ENCODE peak calls at places on chromosomes 13 and 19, in seven cellular contexts. One of them, this sample, is unnamed.

GRCh38 chr13:78595458-78595818 is 7.9 kb downstream of the POU4F1 start:
- DNase-seq in K562: no peak
- DNase-seq in H1: no peak
- DNase-seq in HCT116: no peak
- DNase-seq in GM12878: no peak
- DNase-seq in SK-N-SH: no peak
- DNase-seq in HepG2: no peak
- DNase-seq in this sample: no peak

GRCh38 chr19:33430674-33431277 is 57.3 kb downstream of the CEBPG start:
- DNase-seq in K562: peak; percentile 77
- DNase-seq in H1: peak; percentile 39
- DNase-seq in HCT116: peak; percentile 22
- DNase-seq in GM12878: no peak
- DNase-seq in SK-N-SH: peak; percentile 83
- DNase-seq in HepG2: peak; percentile 25
- DNase-seq in this sample: peak; percentile 71

GRCh38 chr13:79782541-79783216 is 301.7 kb downstream of the NDFIP2 start:
- DNase-seq in K562: no peak
- DNase-seq in H1: peak; percentile 51
- DNase-seq in HCT116: no peak
- DNase-seq in GM12878: no peak
- DNase-seq in SK-N-SH: peak; percentile 35
- DNase-seq in HepG2: peak; percentile 14
- DNase-seq in this sample: no peak

GRCh38 chr13:24888291-24888931 is 124.4 kb downstream of the RNF17 start:
- DNase-seq in K562: no peak
- DNase-seq in H1: no peak
- DNase-seq in HCT116: no peak
- DNase-seq in GM12878: peak; percentile 45
- DNase-seq in SK-N-SH: no peak
- DNase-seq in HepG2: no peak
- DNase-seq in this sample: no peak

GRCh38 chr13:23140492-23140891 is 40.3 kb upstream of the SGCG start:
- DNase-seq in K562: no peak
- DNase-seq in H1: no peak
- DNase-seq in HCT116: no peak
- DNase-seq in GM12878: no peak
- DNase-seq in SK-N-SH: no peak
- DNase-seq in HepG2: no peak
- DNase-seq in this sample: no peak

GRCh38 chr13:39132286-39132685 is 94.0 kb downstream of the NHLRC3 start:
- DNase-seq in K562: no peak
- DNase-seq in H1: no peak
- DNase-seq in HCT116: no peak
- DNase-seq in GM12878: no peak
- DNase-seq in SK-N-SH: no peak
- DNase-seq in HepG2: no peak
- DNase-seq in this sample: no peak

GRCh38 chr13:39565036-39565949 is 37.7 kb downstream of the LHFPL6 start:
- DNase-seq in K562: no peak
- DNase-seq in H1: peak; percentile 31
- DNase-seq in HCT116: peak; percentile 3
- DNase-seq in GM12878: no peak
- DNase-seq in SK-N-SH: no peak
- DNase-seq in HepG2: peak; percentile 1
- DNase-seq in this sample: no peak

GRCh38 chr19:53192771-53193533 is at the start of gene ZNF665:
- DNase-seq in K562: peak; percentile 92
- DNase-seq in H1: no peak
- DNase-seq in HCT116: no peak
- DNase-seq in GM12878: no peak
- DNase-seq in SK-N-SH: peak; percentile 92
- DNase-seq in HepG2: no peak
- DNase-seq in this sample: peak; percentile 26

GRCh38 chr19:29420482-29421185 is 105.2 kb upstream of the VSTM2B start:
- DNase-seq in K562: no peak
- DNase-seq in H1: no peak
- DNase-seq in HCT116: no peak
- DNase-seq in GM12878: no peak
- DNase-seq in SK-N-SH: no peak
- DNase-seq in HepG2: no peak
- DNase-seq in this sample: no peak

GRCh38 chr19:6098574-6098973 is 11.7 kb downstream of the RFX2 start:
- DNase-seq in K562: no peak
- DNase-seq in H1: no peak
- DNase-seq in HCT116: no peak
- DNase-seq in GM12878: no peak
- DNase-seq in SK-N-SH: no peak
- DNase-seq in HepG2: no peak
- DNase-seq in this sample: no peak

GRCh38 chr19:40758491-40758890 is 7.5 kb downstream of the SNRPA start:
- DNase-seq in K562: no peak
- DNase-seq in H1: no peak
- DNase-seq in HCT116: no peak
- DNase-seq in GM12878: no peak
- DNase-seq in SK-N-SH: no peak
- DNase-seq in HepG2: no peak
- DNase-seq in this sample: no peak

GRCh38 chr13:26996965-26997752 is 174.5 kb downstream of the USP12 start:
- DNase-seq in K562: no peak
- DNase-seq in H1: no peak
- DNase-seq in HCT116: no peak
- DNase-seq in GM12878: peak; percentile 77
- DNase-seq in SK-N-SH: no peak
- DNase-seq in HepG2: no peak
- DNase-seq in this sample: no peak

GRCh38 chr19:19997656-19998268 is 41.5 kb downstream of the ZNF682 start:
- DNase-seq in K562: peak; percentile 12
- DNase-seq in H1: peak; percentile 47
- DNase-seq in HCT116: no peak
- DNase-seq in GM12878: no peak
- DNase-seq in SK-N-SH: peak; percentile 47
- DNase-seq in HepG2: no peak
- DNase-seq in this sample: no peak

GRCh38 chr19:49793561-49793840 is 19.6 kb downstream of the FUZ start:
- DNase-seq in K562: no peak
- DNase-seq in H1: no peak
- DNase-seq in HCT116: no peak
- DNase-seq in GM12878: no peak
- DNase-seq in SK-N-SH: no peak
- DNase-seq in HepG2: no peak
- DNase-seq in this sample: no peak
- TF ChIP-seq JUND in K562: no peak
- TF ChIP-seq JUND in H1: no peak
- TF ChIP-seq JUND in HCT116: no peak
- TF ChIP-seq JUND in GM12878: no peak
- TF ChIP-seq JUND in SK-N-SH: no peak
- TF ChIP-seq JUND in HepG2: no peak
- TF ChIP-seq JUND in this sample: no peak

DNA sequence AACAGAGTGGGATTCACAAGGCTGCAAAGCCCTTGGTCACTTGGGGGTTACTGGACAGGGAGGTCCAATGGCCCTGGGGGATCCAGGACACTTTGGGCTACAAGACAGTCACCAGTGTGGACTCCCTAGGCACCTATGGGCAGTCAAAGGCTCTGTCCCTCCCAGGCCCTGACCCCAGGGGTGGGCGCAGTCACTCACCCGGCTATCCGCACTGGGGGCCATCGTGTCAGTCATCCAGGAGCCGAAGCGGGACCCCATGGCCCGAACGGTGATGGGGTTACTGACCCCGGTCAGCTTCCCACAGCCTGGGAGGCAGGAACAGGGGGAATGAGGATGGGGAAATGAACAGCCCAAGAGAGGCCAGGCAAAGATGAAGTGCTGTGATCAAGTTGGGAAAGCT is 21.5 kb downstream of the PIN1 start:
- DNase-seq in K562: no peak
- DNase-seq in H1: no peak
- DNase-seq in HCT116: no peak
- DNase-seq in GM12878: no peak
- DNase-seq in SK-N-SH: no peak
- DNase-seq in HepG2: no peak
- DNase-seq in this sample: no peak
- TF ChIP-seq JUND in K562: no peak
- TF ChIP-seq JUND in H1: no peak
- TF ChIP-seq JUND in HCT116: no peak
- TF ChIP-seq JUND in GM12878: no peak
- TF ChIP-seq JUND in SK-N-SH: no peak
- TF ChIP-seq JUND in HepG2: no peak
- TF ChIP-seq JUND in this sample: no peak

GRCh38 chr13:107799001-107799400 is 416.3 kb downstream of the LIG4 start:
- DNase-seq in K562: no peak
- DNase-seq in H1: no peak
- DNase-seq in HCT116: no peak
- DNase-seq in GM12878: no peak
- DNase-seq in SK-N-SH: no peak
- DNase-seq in HepG2: no peak
- DNase-seq in this sample: no peak
- TF ChIP-seq JUND in K562: no peak
- TF ChIP-seq JUND in H1: no peak
- TF ChIP-seq JUND in HCT116: no peak
- TF ChIP-seq JUND in GM12878: no peak
- TF ChIP-seq JUND in SK-N-SH: no peak
- TF ChIP-seq JUND in HepG2: no peak
- TF ChIP-seq JUND in this sample: no peak

DNA sequence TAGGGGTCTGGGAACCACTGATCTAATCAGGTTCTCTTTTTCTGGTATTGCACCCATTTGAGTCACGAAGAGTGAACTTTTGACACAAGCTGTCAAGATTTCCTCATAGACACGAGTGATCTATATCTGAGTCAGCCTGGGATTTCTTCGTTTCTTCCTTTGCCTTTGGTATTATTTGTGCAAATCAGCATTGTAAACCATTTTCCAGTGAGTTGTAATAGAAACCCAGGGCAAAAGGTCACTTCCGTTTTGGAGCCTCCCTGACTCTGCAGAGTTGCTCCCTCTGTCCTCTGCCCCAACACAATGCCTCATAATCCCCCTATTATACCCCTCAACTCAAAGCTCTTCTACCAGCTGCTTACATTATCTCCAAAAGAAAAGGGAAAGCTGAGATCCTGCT is 615.1 kb downstream of the EFNB2 start:
- DNase-seq in K562: no peak
- DNase-seq in H1: no peak
- DNase-seq in HCT116: peak; percentile 78
- DNase-seq in GM12878: no peak
- DNase-seq in SK-N-SH: no peak
- DNase-seq in HepG2: no peak
- DNase-seq in this sample: no peak
- TF ChIP-seq JUND in K562: no peak
- TF ChIP-seq JUND in H1: no peak
- TF ChIP-seq JUND in HCT116: peak; percentile 72
- TF ChIP-seq JUND in GM12878: no peak
- TF ChIP-seq JUND in SK-N-SH: no peak
- TF ChIP-seq JUND in HepG2: no peak
- TF ChIP-seq JUND in this sample: no peak

GRCh38 chr13:47962237-47962636 is 38.8 kb downstream of the SUCLA2 start:
- DNase-seq in K562: no peak
- DNase-seq in H1: no peak
- DNase-seq in HCT116: no peak
- DNase-seq in GM12878: no peak
- DNase-seq in SK-N-SH: no peak
- DNase-seq in HepG2: no peak
- DNase-seq in this sample: no peak
- TF ChIP-seq JUND in K562: no peak
- TF ChIP-seq JUND in H1: no peak
- TF ChIP-seq JUND in HCT116: no peak
- TF ChIP-seq JUND in GM12878: no peak
- TF ChIP-seq JUND in SK-N-SH: no peak
- TF ChIP-seq JUND in HepG2: no peak
- TF ChIP-seq JUND in this sample: no peak

DNA sequence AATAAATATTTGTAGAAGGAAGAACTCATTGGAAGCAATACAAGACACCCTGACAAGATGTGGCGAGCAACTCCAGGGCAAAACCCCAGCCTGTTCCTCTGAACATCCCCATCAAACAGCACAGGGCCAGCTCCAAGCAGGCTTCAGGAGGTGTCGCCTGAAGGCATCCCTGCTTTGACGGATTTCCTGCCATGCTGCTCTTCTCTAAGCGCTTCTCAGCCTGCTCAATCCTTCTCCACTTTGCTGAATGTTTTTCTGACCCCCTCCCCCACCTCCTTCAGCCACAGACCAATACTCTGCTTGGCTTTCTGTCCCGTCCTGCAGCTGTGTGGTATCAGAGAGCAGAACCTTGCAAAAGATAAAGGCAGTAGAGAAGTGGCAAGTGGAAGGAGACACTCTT is 28.4 kb downstream of the C19orf81 start:
- DNase-seq in K562: no peak
- DNase-seq in H1: no peak
- DNase-seq in HCT116: no peak
- DNase-seq in GM12878: no peak
- DNase-seq in SK-N-SH: no peak
- DNase-seq in HepG2: no peak
- DNase-seq in this sample: no peak
- TF ChIP-seq JUND in K562: no peak
- TF ChIP-seq JUND in H1: no peak
- TF ChIP-seq JUND in HCT116: no peak
- TF ChIP-seq JUND in GM12878: no peak
- TF ChIP-seq JUND in SK-N-SH: no peak
- TF ChIP-seq JUND in HepG2: no peak
- TF ChIP-seq JUND in this sample: no peak

GRCh38 chr13:28558567-28558966 is 63.6 kb upstream of the FLT1 start:
- DNase-seq in K562: no peak
- DNase-seq in H1: no peak
- DNase-seq in HCT116: no peak
- DNase-seq in GM12878: no peak
- DNase-seq in SK-N-SH: no peak
- DNase-seq in HepG2: no peak
- DNase-seq in this sample: no peak
- TF ChIP-seq JUND in K562: no peak
- TF ChIP-seq JUND in H1: no peak
- TF ChIP-seq JUND in HCT116: no peak
- TF ChIP-seq JUND in GM12878: no peak
- TF ChIP-seq JUND in SK-N-SH: no peak
- TF ChIP-seq JUND in HepG2: no peak
- TF ChIP-seq JUND in this sample: no peak

GRCh38 chr13:28538932-28539331 is 44.0 kb upstream of the FLT1 start:
- DNase-seq in K562: peak; percentile 66
- DNase-seq in H1: no peak
- DNase-seq in HCT116: no peak
- DNase-seq in GM12878: no peak
- DNase-seq in SK-N-SH: no peak
- DNase-seq in HepG2: no peak
- DNase-seq in this sample: no peak
- TF ChIP-seq JUND in K562: peak; percentile 92
- TF ChIP-seq JUND in H1: no peak
- TF ChIP-seq JUND in HCT116: no peak
- TF ChIP-seq JUND in GM12878: no peak
- TF ChIP-seq JUND in SK-N-SH: no peak
- TF ChIP-seq JUND in HepG2: no peak
- TF ChIP-seq JUND in this sample: no peak